ENCODE peak calls at places on chromosomes 4 and X, in four cellular contexts. One of them, this sample, is unnamed. For H3K36me3, the result is how much of the 10 kb centered on the place peaks cover.

GRCh38 chr4:40607224-40607623 is 22.4 kb downstream of the RBM47 start:
- DNase-seq in body of pancreas: no peak
- DNase-seq in right lobe of liver: no peak
- DNase-seq in endodermal cell: no peak
- DNase-seq in this sample: no peak

GRCh38 chr4:177127658-177128057 is 182.0 kb upstream of the NEIL3 start:
- DNase-seq in right lobe of liver: no peak
- DNase-seq in endodermal cell: no peak
- DNase-seq in body of pancreas: no peak
- DNase-seq in this sample: no peak

GRCh38 chr4:7929530-7929951 is 10.1 kb downstream of the AFAP1 start:
- DNase-seq in right lobe of liver: no peak
- DNase-seq in body of pancreas: peak
- DNase-seq in endodermal cell: peak
- DNase-seq in this sample: no peak

GRCh38 chrX:42544883-42545282 is 233.1 kb downstream of the PPP1R2C start:
- DNase-seq in endodermal cell: no peak
- DNase-seq in body of pancreas: no peak
- DNase-seq in right lobe of liver: no peak
- DNase-seq in this sample: no peak

GRCh38 chr4:121308328-121308663 is 72.5 kb downstream of the QRFPR start:
- DNase-seq in endodermal cell: no peak
- DNase-seq in right lobe of liver: no peak
- DNase-seq in body of pancreas: no peak
- DNase-seq in this sample: no peak

GRCh38 chr4:177047851-177048174 is 255.1 kb upstream of the VEGFC start:
- DNase-seq in right lobe of liver: no peak
- DNase-seq in endodermal cell: no peak
- DNase-seq in body of pancreas: no peak
- DNase-seq in this sample: no peak

GRCh38 chr4:175971393-175972179 is 94.1 kb upstream of the WDR17 start:
- DNase-seq in body of pancreas: no peak
- DNase-seq in right lobe of liver: no peak
- DNase-seq in endodermal cell: no peak
- DNase-seq in this sample: no peak

GRCh38 chrX:41518841-41519220 is 71.7 kb downstream of the NYX start:
- DNase-seq in endodermal cell: no peak
- DNase-seq in right lobe of liver: no peak
- DNase-seq in body of pancreas: no peak
- DNase-seq in this sample: no peak

GRCh38 chr4:127604949-127605709 is 27.6 kb upstream of the INTU start:
- DNase-seq in endodermal cell: peak
- DNase-seq in body of pancreas: no peak
- DNase-seq in right lobe of liver: no peak
- DNase-seq in this sample: no peak

GRCh38 chrX:148538582-148538981 is 38.2 kb downstream of the AFF2 start:
- DNase-seq in endodermal cell: no peak
- DNase-seq in right lobe of liver: no peak
- DNase-seq in body of pancreas: no peak
- DNase-seq in this sample: no peak

GRCh38 chr4:68597489-68597888 is 21.4 kb upstream of the UGT2B17 start:
- DNase-seq in body of pancreas: no peak
- DNase-seq in endodermal cell: no peak
- DNase-seq in right lobe of liver: no peak
- DNase-seq in this sample: no peak

GRCh38 chrX:69085151-69085550 is 80.1 kb downstream of the PJA1 start:
- DNase-seq in right lobe of liver: no peak
- DNase-seq in body of pancreas: no peak
- DNase-seq in endodermal cell: no peak
- DNase-seq in this sample: no peak

GRCh38 chr4:105859233-105859632 is 36.0 kb upstream of the NPNT start:
- DNase-seq in body of pancreas: no peak
- DNase-seq in endodermal cell: no peak
- DNase-seq in right lobe of liver: no peak
- DNase-seq in this sample: no peak

GRCh38 chr4:16269742-16270522 is 43.7 kb upstream of the TAPT1 start:
- DNase-seq in body of pancreas: no peak
- DNase-seq in right lobe of liver: no peak
- DNase-seq in endodermal cell: no peak
- DNase-seq in this sample: no peak

GRCh38 chr4:125639182-125639621 is 324.4 kb downstream of the FAT4 start:
- DNase-seq in right lobe of liver: peak
- DNase-seq in body of pancreas: no peak
- DNase-seq in endodermal cell: peak
- DNase-seq in this sample: no peak

GRCh38 chr4:89724716-89725115 is 112.2 kb downstream of the SNCA start:
- DNase-seq in body of pancreas: no peak
- DNase-seq in endodermal cell: no peak
- DNase-seq in right lobe of liver: no peak
- DNase-seq in this sample: no peak

DNA sequence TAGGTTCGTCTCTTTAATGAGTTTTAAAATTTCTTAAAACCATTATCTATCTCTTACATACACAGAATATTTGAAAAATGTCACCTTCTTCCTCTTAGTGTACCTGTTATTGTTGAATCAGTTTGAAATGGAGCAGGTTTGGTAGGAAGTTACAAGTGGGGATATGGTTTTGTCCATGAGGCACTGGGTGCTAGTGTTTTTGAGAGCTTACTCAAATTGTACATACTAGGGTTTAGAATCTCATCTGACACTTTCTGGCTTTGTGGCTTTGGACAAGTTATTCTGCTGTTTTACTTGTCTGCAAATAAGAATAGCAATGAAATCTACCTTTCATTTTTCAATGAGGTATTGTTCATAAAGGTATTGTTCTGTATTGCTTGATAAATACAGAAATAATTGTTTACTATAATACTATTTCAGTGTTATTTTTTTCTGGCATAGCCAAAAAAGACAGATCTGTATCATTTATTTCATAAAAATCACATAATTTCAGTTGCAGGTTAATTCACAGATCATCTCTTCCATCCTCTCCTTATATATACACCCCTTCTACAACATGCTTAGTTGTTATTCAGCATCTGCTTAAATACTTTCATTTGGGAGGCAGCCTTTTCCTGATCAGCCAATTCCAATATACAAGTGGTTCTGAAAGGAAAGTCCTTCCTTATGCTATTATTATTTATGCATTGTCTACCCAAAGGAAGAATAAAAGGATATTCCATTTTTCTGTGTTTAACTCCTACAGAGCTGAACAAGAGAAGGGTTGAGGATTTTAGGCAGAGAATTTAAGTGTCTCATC is 13.3 kb downstream of the NCAPG start:
- DNase-seq in body of pancreas: no peak
- DNase-seq in endodermal cell: no peak
- DNase-seq in right lobe of liver: no peak
- DNase-seq in this sample: no peak
- H3K36me3 ChIP-seq in body of pancreas: under half
- H3K36me3 ChIP-seq in endodermal cell: half or more
- H3K36me3 ChIP-seq in right lobe of liver: under half
- H3K36me3 ChIP-seq in this sample: under half

DNA sequence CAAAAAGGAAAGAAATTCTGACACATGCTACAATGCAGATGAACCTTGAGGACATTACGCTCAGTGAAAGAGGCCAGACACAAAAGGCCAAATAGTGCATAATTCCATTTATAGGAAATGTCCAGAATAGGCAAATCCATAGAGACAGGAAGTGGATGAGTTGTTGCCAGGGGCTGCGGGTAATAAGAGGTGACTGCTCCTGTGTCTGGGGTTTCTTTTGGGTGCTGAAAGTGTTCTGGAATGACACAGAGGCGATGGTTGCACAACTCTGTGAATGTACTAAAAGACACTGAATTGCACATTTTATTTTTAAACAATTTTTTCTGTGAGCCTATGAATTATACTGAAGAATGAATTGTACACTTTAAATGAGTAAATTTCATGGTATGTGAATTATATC is 23.3 kb upstream of the IRAK1 start:
- DNase-seq in endodermal cell: no peak
- DNase-seq in right lobe of liver: no peak
- DNase-seq in body of pancreas: no peak
- DNase-seq in this sample: no peak
- H3K27ac ChIP-seq in endodermal cell: no peak
- H3K27ac ChIP-seq in right lobe of liver: no peak
- H3K27ac ChIP-seq in body of pancreas: no peak
- H3K27ac ChIP-seq in this sample: no peak

GRCh38 chr4:149344436-149344835 is 471.2 kb downstream of the IQCM start:
- DNase-seq in endodermal cell: no peak
- DNase-seq in right lobe of liver: no peak
- DNase-seq in body of pancreas: no peak
- DNase-seq in this sample: no peak

GRCh38 chr4:149347139-149347538 is 468.5 kb downstream of the IQCM start:
- DNase-seq in body of pancreas: no peak
- DNase-seq in right lobe of liver: no peak
- DNase-seq in endodermal cell: no peak
- DNase-seq in this sample: no peak

GRCh38 chr4:149343614-149344013 is 472.0 kb downstream of the IQCM start:
- DNase-seq in right lobe of liver: no peak
- DNase-seq in body of pancreas: no peak
- DNase-seq in endodermal cell: no peak
- DNase-seq in this sample: no peak

DNA sequence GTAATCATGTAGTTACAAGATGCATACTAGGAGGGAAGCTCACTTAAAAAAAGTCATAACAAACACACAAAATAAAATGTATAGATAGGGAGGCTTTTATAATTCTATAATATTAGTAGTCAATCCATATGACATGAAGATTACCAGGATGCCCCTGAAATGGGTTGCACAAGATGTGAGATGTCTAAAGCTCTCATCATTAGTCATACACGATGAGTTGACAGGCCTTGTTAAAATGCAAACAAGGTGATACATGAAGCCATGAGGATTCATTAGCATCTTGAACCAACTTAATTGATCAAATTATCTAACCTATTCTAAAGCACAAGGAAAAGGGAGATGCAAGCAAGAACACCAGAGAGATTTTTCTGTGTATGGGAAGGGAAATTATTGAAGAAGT is 470.2 kb downstream of the IQCM start:
- DNase-seq in body of pancreas: no peak
- DNase-seq in endodermal cell: no peak
- DNase-seq in right lobe of liver: no peak
- DNase-seq in this sample: no peak
- TF ChIP-seq CTCF in body of pancreas: no peak
- TF ChIP-seq CTCF in endodermal cell: no peak
- TF ChIP-seq CTCF in right lobe of liver: no peak
- TF ChIP-seq CTCF in this sample: no peak

DNA sequence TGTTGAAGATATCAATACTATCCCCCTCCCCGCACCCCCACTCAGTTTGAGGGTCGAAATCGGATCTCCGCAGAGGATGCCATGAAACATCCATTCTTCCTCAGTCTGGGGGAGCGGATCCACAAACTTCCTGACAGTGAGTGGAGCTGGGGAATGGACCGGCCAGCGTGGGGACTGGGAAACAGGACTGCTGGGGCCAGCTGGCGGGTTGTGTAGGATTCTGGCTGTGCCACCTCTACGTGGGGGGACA is 5.5 kb upstream of the USP11 start:
- DNase-seq in body of pancreas: no peak
- DNase-seq in right lobe of liver: no peak
- DNase-seq in endodermal cell: no peak
- DNase-seq in this sample: no peak
- H3K36me3 ChIP-seq in body of pancreas: under half
- H3K36me3 ChIP-seq in right lobe of liver: under half
- H3K36me3 ChIP-seq in endodermal cell: under half
- H3K36me3 ChIP-seq in this sample: half or more

DNA sequence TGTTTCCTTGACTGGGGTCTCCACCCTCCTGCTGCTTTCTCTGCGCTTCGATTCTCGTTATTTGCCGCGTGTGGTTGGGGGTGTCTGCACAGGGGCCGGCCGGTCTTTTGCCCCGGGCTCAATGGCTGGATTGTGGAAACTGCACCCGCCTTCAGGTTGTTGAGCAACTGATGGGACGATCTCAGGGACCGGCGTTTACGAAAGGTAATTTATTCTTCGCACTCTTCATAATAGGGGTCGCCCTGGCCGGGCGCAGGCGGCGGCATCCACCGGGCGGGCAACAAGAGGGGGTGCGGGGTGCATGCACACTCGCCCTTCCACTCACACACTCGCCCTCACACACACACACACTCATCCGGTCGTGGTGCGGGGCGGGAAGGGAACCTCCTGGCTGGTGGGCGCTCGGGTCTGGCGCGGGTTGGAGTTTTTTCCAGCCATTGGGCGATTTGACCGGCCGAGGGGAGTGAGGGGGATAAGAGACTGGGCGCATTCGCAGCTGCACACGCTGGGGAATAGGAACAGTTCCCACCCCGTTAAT is 1.5 kb downstream of the ADGRL3 start:
- DNase-seq in endodermal cell: peak
- DNase-seq in body of pancreas: no peak
- DNase-seq in right lobe of liver: no peak
- DNase-seq in this sample: peak
- H3K27ac ChIP-seq in endodermal cell: no peak
- H3K27ac ChIP-seq in body of pancreas: no peak
- H3K27ac ChIP-seq in right lobe of liver: no peak
- H3K27ac ChIP-seq in this sample: peak

DNA sequence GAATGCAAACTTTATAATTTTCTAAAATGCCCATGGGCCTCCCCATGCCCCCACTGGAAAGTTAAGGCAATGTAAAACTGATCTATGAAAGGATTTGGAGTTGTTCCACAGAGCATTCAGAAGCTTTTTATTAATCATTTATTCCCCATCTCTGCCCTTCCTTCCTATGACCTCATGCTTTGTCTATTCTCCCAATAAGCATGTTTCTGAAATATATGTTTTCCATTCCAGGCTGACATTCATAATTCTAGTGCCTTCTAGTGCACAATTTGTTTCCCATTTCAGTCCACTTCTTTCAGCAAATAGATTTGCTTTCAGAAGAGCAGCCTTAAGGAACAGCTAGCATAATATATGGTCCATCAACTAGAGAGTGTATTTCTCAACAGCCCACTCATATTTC is 77.0 kb upstream of the ATXN3L start:
- DNase-seq in right lobe of liver: no peak
- DNase-seq in body of pancreas: no peak
- DNase-seq in endodermal cell: no peak
- DNase-seq in this sample: no peak
- TF ChIP-seq CTCF in right lobe of liver: no peak
- TF ChIP-seq CTCF in body of pancreas: no peak
- TF ChIP-seq CTCF in endodermal cell: no peak
- TF ChIP-seq CTCF in this sample: no peak

DNA sequence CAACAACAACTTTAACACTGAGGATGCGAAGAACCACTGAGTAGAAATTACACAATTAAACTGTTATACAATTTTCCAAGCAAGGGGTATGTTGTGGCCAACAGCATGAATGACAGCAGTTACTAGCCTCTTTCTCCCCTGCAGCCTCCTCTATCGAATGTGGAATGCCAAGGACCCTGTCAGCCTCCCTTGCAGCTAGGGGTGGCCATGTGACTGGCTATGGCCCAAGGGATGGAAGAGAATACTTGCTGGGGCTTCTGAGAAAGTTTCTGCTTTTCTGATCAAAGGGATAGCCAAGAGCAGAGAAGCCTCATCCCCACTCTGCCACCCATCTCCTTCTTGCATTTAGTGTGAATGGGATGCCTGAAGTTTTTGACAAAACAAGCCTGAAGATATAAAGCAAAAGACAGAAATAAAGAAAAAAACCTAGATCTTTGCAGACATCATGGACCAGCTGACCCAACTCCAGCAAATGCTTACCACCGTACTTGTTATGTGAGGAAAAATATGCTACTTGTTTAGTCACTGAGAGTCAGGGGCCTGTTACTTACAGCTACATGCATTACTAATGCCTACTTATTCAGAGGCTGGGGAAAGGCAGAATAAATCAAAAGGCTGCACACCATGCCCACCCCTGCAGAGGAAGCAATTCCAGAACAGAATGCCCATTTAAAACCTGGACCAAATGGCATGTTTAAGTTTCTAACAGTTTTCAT is 32.0 kb downstream of the DCTD start:
- DNase-seq in endodermal cell: no peak
- DNase-seq in body of pancreas: no peak
- DNase-seq in right lobe of liver: no peak
- DNase-seq in this sample: no peak
- H3K36me3 ChIP-seq in endodermal cell: half or more
- H3K36me3 ChIP-seq in body of pancreas: under half
- H3K36me3 ChIP-seq in right lobe of liver: under half
- H3K36me3 ChIP-seq in this sample: half or more

This sample was measured in heart left ventricle.